ENCODE peak calls at places on chromosomes 5 and 9, in seven cellular contexts. One of them, this sample, is unnamed.

GRCh38 chr9:85723220-85723619 is 18.5 kb downstream of the AGTPBP1 start:
- DNase-seq in dorsolateral prefrontal cortex: no peak
- DNase-seq in breast epithelium: no peak
- DNase-seq in A549: no peak
- DNase-seq in kidney: no peak
- DNase-seq in SJSA1: no peak
- DNase-seq in Peyer's patch: peak
- DNase-seq in this sample: peak

GRCh38 chr9:112072721-112073553 is 102.2 kb downstream of the SUSD1 start:
- DNase-seq in dorsolateral prefrontal cortex: no peak
- DNase-seq in breast epithelium: no peak
- DNase-seq in A549: peak
- DNase-seq in kidney: no peak
- DNase-seq in SJSA1: peak
- DNase-seq in Peyer's patch: no peak
- DNase-seq in this sample: no peak

GRCh38 chr5:150545246-150545645 is 37.3 kb downstream of the NDST1 start:
- DNase-seq in dorsolateral prefrontal cortex: no peak
- DNase-seq in breast epithelium: no peak
- DNase-seq in A549: no peak
- DNase-seq in kidney: no peak
- DNase-seq in SJSA1: no peak
- DNase-seq in Peyer's patch: no peak
- DNase-seq in this sample: no peak

GRCh38 chr5:32487008-32487407 is 42.5 kb upstream of the ZFR start:
- DNase-seq in dorsolateral prefrontal cortex: no peak
- DNase-seq in breast epithelium: no peak
- DNase-seq in A549: no peak
- DNase-seq in kidney: no peak
- DNase-seq in SJSA1: no peak
- DNase-seq in Peyer's patch: no peak
- DNase-seq in this sample: no peak

GRCh38 chr5:17400724-17401508 is 97.1 kb upstream of the TAF11L2 start:
- DNase-seq in dorsolateral prefrontal cortex: no peak
- DNase-seq in breast epithelium: no peak
- DNase-seq in A549: no peak
- DNase-seq in kidney: no peak
- DNase-seq in SJSA1: no peak
- DNase-seq in Peyer's patch: no peak
- DNase-seq in this sample: no peak

GRCh38 chr5:169701910-169702451 is 64.9 kb downstream of the DOCK2 start:
- DNase-seq in dorsolateral prefrontal cortex: no peak
- DNase-seq in breast epithelium: no peak
- DNase-seq in A549: peak
- DNase-seq in kidney: no peak
- DNase-seq in SJSA1: peak
- DNase-seq in Peyer's patch: no peak
- DNase-seq in this sample: no peak

GRCh38 chr5:124207118-124207517 is 539.3 kb downstream of the ZNF608 start:
- DNase-seq in dorsolateral prefrontal cortex: no peak
- DNase-seq in breast epithelium: no peak
- DNase-seq in A549: no peak
- DNase-seq in kidney: no peak
- DNase-seq in SJSA1: no peak
- DNase-seq in Peyer's patch: no peak
- DNase-seq in this sample: no peak

GRCh38 chr5:58922392-58923171 is 339.7 kb downstream of the RAB3C start:
- DNase-seq in dorsolateral prefrontal cortex: no peak
- DNase-seq in breast epithelium: peak
- DNase-seq in A549: no peak
- DNase-seq in kidney: peak
- DNase-seq in SJSA1: no peak
- DNase-seq in Peyer's patch: no peak
- DNase-seq in this sample: no peak

GRCh38 chr9:74846771-74847170 is 41.0 kb downstream of the TRPM6 start:
- DNase-seq in dorsolateral prefrontal cortex: no peak
- DNase-seq in breast epithelium: no peak
- DNase-seq in A549: peak
- DNase-seq in kidney: no peak
- DNase-seq in SJSA1: no peak
- DNase-seq in Peyer's patch: no peak
- DNase-seq in this sample: no peak

GRCh38 chr9:27247756-27248155 is 49.2 kb downstream of the EQTN start:
- DNase-seq in dorsolateral prefrontal cortex: no peak
- DNase-seq in breast epithelium: no peak
- DNase-seq in A549: peak
- DNase-seq in kidney: no peak
- DNase-seq in SJSA1: peak
- DNase-seq in Peyer's patch: no peak
- DNase-seq in this sample: no peak

GRCh38 chr9:91045036-91045435 is 243.4 kb downstream of the SYK start:
- DNase-seq in dorsolateral prefrontal cortex: no peak
- DNase-seq in breast epithelium: no peak
- DNase-seq in A549: no peak
- DNase-seq in kidney: no peak
- DNase-seq in SJSA1: no peak
- DNase-seq in Peyer's patch: no peak
- DNase-seq in this sample: no peak

GRCh38 chr9:136525207-136525606 is 20.6 kb downstream of the NOTCH1 start:
- DNase-seq in dorsolateral prefrontal cortex: no peak
- DNase-seq in breast epithelium: no peak
- DNase-seq in A549: no peak
- DNase-seq in kidney: peak
- DNase-seq in SJSA1: no peak
- DNase-seq in Peyer's patch: no peak
- DNase-seq in this sample: no peak

GRCh38 chr9:136526625-136527066 is 19.2 kb downstream of the NOTCH1 start:
- DNase-seq in dorsolateral prefrontal cortex: peak
- DNase-seq in breast epithelium: no peak
- DNase-seq in A549: no peak
- DNase-seq in kidney: no peak
- DNase-seq in SJSA1: no peak
- DNase-seq in Peyer's patch: no peak
- DNase-seq in this sample: no peak

GRCh38 chr9:136527131-136527530 is 18.7 kb downstream of the NOTCH1 start:
- DNase-seq in dorsolateral prefrontal cortex: no peak
- DNase-seq in breast epithelium: no peak
- DNase-seq in A549: no peak
- DNase-seq in kidney: no peak
- DNase-seq in SJSA1: no peak
- DNase-seq in Peyer's patch: no peak
- DNase-seq in this sample: no peak

GRCh38 chr9:136527721-136528710 is 17.8 kb downstream of the NOTCH1 start:
- DNase-seq in dorsolateral prefrontal cortex: no peak
- DNase-seq in breast epithelium: no peak
- DNase-seq in A549: peak
- DNase-seq in kidney: no peak
- DNase-seq in SJSA1: no peak
- DNase-seq in Peyer's patch: no peak
- DNase-seq in this sample: no peak

DNA sequence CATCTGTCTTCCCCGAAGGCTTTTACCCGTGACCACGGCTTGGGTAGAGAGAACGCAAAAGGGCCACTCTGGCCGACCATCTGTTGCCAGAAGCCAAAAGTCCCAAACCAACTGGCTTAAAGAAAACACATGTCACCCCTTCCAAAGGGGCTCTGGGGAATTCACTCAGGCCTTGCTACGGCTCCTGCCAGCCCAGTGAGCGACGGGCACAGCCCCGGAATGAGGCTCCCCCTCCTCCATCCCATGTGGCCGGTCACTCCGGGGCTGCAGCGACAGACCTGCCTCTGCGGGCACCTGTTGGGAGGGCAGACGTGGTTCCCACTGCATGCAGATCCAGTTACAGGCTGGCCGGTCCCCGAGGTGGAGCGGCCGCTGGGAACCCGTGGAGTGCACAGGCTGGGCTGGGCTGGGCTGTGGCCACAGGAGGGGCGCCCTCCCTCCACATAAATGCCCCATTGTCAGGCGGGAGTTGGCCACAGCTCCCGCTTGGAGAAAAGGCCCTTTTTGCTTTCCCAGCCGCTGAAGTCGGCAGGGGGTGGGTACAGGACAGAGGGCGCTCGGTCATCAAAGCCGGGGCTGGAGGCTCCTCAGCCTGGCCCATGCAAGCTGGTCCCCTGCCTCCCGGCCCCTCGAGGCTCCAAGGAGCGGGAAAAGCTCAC is 19.9 kb downstream of the NOTCH1 start:
- DNase-seq in dorsolateral prefrontal cortex: peak
- DNase-seq in breast epithelium: no peak
- DNase-seq in A549: peak
- DNase-seq in kidney: peak
- DNase-seq in SJSA1: no peak
- DNase-seq in Peyer's patch: no peak
- DNase-seq in this sample: no peak
- H3K27ac ChIP-seq in dorsolateral prefrontal cortex: peak
- H3K27ac ChIP-seq in breast epithelium: peak
- H3K27ac ChIP-seq in A549: peak
- H3K27ac ChIP-seq in kidney: peak
- H3K27ac ChIP-seq in SJSA1: no peak
- H3K27ac ChIP-seq in Peyer's patch: peak
- H3K27ac ChIP-seq in this sample: no peak

GRCh38 chr5:138912093-138912492 is 37.0 kb upstream of the LRRTM2 start:
- DNase-seq in dorsolateral prefrontal cortex: no peak
- DNase-seq in breast epithelium: no peak
- DNase-seq in A549: no peak
- DNase-seq in kidney: no peak
- DNase-seq in SJSA1: no peak
- DNase-seq in Peyer's patch: no peak
- DNase-seq in this sample: no peak

GRCh38 chr5:138909734-138910133 is 34.6 kb upstream of the LRRTM2 start:
- DNase-seq in dorsolateral prefrontal cortex: no peak
- DNase-seq in breast epithelium: no peak
- DNase-seq in A549: no peak
- DNase-seq in kidney: no peak
- DNase-seq in SJSA1: no peak
- DNase-seq in Peyer's patch: no peak
- DNase-seq in this sample: no peak

GRCh38 chr5:138910546-138911185 is 35.5 kb upstream of the LRRTM2 start:
- DNase-seq in dorsolateral prefrontal cortex: no peak
- DNase-seq in breast epithelium: no peak
- DNase-seq in A549: no peak
- DNase-seq in kidney: no peak
- DNase-seq in SJSA1: no peak
- DNase-seq in Peyer's patch: no peak
- DNase-seq in this sample: no peak

GRCh38 chr5:138913773-138914172 is 38.6 kb upstream of the LRRTM2 start:
- DNase-seq in dorsolateral prefrontal cortex: no peak
- DNase-seq in breast epithelium: no peak
- DNase-seq in A549: no peak
- DNase-seq in kidney: no peak
- DNase-seq in SJSA1: no peak
- DNase-seq in Peyer's patch: no peak
- DNase-seq in this sample: no peak

DNA sequence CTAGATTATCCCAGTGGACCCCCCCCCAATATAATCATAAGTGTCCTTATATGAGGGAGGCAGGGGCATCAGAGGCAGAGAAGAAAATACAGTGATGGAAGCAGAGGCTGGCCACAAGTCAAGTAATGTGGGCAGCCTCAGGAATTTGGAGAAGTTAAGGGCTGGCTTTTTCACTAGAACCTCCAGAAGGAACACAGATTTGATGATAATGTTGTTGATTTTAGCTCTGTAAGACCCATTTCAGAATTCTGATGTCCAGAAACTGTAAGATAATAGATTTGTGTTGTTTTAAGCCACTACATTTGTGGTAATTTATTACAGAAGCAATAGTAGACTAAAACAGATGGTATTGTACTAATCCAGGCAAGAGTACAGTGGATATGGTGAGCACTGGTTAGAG is 36.3 kb upstream of the LRRTM2 start:
- DNase-seq in dorsolateral prefrontal cortex: no peak
- DNase-seq in breast epithelium: no peak
- DNase-seq in A549: no peak
- DNase-seq in kidney: no peak
- DNase-seq in SJSA1: no peak
- DNase-seq in Peyer's patch: no peak
- DNase-seq in this sample: no peak
- H3K27ac ChIP-seq in dorsolateral prefrontal cortex: no peak
- H3K27ac ChIP-seq in breast epithelium: no peak
- H3K27ac ChIP-seq in A549: no peak
- H3K27ac ChIP-seq in kidney: no peak
- H3K27ac ChIP-seq in SJSA1: no peak
- H3K27ac ChIP-seq in Peyer's patch: no peak
- H3K27ac ChIP-seq in this sample: no peak

DNA sequence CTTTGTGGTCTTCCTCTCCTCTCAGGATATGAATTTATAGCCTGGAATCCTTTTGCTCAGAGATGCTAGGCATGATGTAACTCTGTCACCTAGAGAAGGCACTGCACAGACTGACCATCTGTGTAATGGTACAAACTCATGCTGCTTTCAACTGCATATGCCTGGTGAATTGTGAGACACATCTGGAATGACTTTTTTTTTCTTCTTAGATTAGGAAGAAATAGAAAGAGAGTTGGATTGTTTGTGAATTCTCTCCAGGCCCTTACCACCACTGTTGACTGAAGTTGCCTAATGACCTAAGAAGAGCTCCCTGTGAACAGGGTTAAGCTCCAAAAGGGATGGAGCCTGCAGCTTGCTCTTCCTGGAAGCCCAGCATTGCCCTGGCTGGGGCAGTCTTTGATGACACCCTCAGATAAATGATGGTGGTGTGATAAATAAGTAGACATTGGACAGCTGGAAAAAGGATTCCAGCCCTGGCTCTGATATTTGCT is 47.8 kb upstream of the TRIM32 start:
- DNase-seq in dorsolateral prefrontal cortex: no peak
- DNase-seq in breast epithelium: no peak
- DNase-seq in A549: no peak
- DNase-seq in kidney: no peak
- DNase-seq in SJSA1: no peak
- DNase-seq in Peyer's patch: no peak
- DNase-seq in this sample: no peak
- H3K27ac ChIP-seq in dorsolateral prefrontal cortex: no peak
- H3K27ac ChIP-seq in breast epithelium: no peak
- H3K27ac ChIP-seq in A549: no peak
- H3K27ac ChIP-seq in kidney: no peak
- H3K27ac ChIP-seq in SJSA1: no peak
- H3K27ac ChIP-seq in Peyer's patch: no peak
- H3K27ac ChIP-seq in this sample: no peak

DNA sequence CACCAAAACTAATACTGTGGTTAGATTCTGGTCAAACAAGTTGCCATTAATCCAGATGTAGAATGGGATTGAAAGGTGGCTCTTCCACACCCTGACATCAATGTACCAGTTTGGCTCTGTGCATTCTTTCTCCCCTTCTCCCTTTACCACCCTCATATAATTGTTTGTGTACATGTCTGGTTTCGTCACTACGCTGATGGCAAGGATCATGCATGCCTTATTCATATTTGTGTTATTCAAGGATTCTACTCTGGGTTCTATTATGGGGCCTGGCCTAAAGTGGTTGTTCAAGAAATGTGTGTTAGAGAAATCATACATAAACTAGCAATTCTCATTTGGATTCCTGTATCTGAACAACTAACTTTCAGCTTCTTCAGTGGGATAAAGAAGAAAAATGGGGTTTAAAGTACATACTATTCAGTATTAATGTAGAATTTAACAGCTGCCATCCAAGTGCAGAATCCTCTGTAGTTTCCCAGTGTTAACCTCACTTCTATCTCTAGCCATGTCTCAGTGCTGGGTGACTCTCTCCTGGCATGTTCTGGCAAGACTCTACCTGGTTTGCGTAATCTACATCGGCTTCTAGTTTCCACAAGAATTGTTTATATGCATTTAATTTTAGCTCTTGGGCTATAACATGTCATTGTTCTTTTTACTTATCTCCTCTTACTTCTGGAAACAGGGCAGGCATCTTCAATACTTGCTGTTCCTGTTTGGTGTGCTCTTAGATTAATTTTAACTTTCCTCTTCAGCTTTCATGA is 27.9 kb upstream of the CDKN2B start:
- DNase-seq in dorsolateral prefrontal cortex: no peak
- DNase-seq in breast epithelium: no peak
- DNase-seq in A549: no peak
- DNase-seq in kidney: no peak
- DNase-seq in SJSA1: no peak
- DNase-seq in Peyer's patch: no peak
- DNase-seq in this sample: no peak
- H3K27ac ChIP-seq in dorsolateral prefrontal cortex: no peak
- H3K27ac ChIP-seq in breast epithelium: no peak
- H3K27ac ChIP-seq in A549: no peak
- H3K27ac ChIP-seq in kidney: no peak
- H3K27ac ChIP-seq in SJSA1: peak
- H3K27ac ChIP-seq in Peyer's patch: no peak
- H3K27ac ChIP-seq in this sample: no peak